ENCODE peak calls at places on chromosomes 16 and 17, in ten cellular contexts. R is tibial artery, O is epithelial cell of prostate, M is GM13976, H is heart right ventricle, V is GM20000, Z is NCI-H1092, L is upper lobe of left lung, Q is heart left ventricle, Y is GM23248. T is an unnamed sample.
A peak's percentile ranks its signal among the peaks of the same experiment; 100 is the strongest.

GRCh38 chr17:73042809-73043685 is 49.4 kb downstream of the SLC39A11 start:
- DNase-seq in R (no peak), Z (no peak), L (no peak), O (no peak), V (no peak), Y (peak; percentile 65), Q (no peak), M (no peak), H (peak; percentile 18), T (peak; percentile 47)

GRCh38 chr16:578870-579405 is 9.2 kb downstream of the PIGQ start:
- DNase-seq in O (no peak), V (peak; percentile 84), R (peak; percentile 78), H (peak; percentile 57), M (peak; percentile 84), Z (no peak), L (peak; percentile 93), Y (peak; percentile 78), Q (peak; percentile 64), T (no peak)

GRCh38 chr17:59377410-59377809 is 46.0 kb downstream of the YPEL2 start:
- DNase-seq in Q (no peak), L (no peak), M (no peak), R (peak; percentile 81), O (no peak), H (no peak), Y (peak; percentile 55), V (no peak), Z (peak; percentile 84), T (no peak)

GRCh38 chr17:75604034-75604695 is 16.6 kb downstream of the MYO15B start:
- DNase-seq in V (no peak), H (no peak), Q (no peak), Y (peak; percentile 70), O (no peak), L (no peak), Z (no peak), R (no peak), M (no peak), T (no peak)

GRCh38 chr16:85898521-85899442 is at the start of gene IRF8:
- DNase-seq in Z (no peak), L (peak; percentile 96), R (peak; percentile 77), M (peak; percentile 94), H (peak; percentile 73), O (no peak), Q (peak; percentile 80), V (peak; percentile 94), Y (peak; percentile 25), T (no peak)

GRCh38 chr17:29620271-29620670 is 2.4 kb downstream of the CORO6 start:
- DNase-seq in Z (no peak), Y (peak; percentile 48), O (no peak), M (no peak), R (peak; percentile 62), H (no peak), V (no peak), L (no peak), Q (no peak), T (no peak)

GRCh38 chr16:31168848-31169247 is 11.1 kb upstream of the FUS start:
- DNase-seq in O (no peak), Q (no peak), Y (no peak), V (no peak), H (no peak), R (no peak), L (no peak), M (no peak), Z (no peak), T (no peak)

GRCh38 chr16:27199747-27200146 is 3.6 kb upstream of the KDM8 start:
- DNase-seq in V (peak; percentile 71), O (no peak), H (no peak), M (no peak), Y (no peak), Z (no peak), Q (no peak), L (no peak), R (no peak), T (no peak)

GRCh38 chr17:2952174-2952845 is 111.1 kb downstream of the OR1D5 start:
- DNase-seq in Q (no peak), H (no peak), Z (no peak), L (no peak), O (no peak), R (no peak), M (no peak), Y (no peak), V (no peak), T (no peak)

GRCh38 chr17:50689956-50690886 is 17.5 kb downstream of the ANKRD40 start:
- DNase-seq in O (no peak), L (peak; percentile 67), Q (no peak), Z (no peak), H (no peak), Y (no peak), V (no peak), M (peak; percentile 25), R (peak; percentile 52), T (no peak)

GRCh38 chr16:12467418-12468210 is 336.1 kb downstream of the CPPED1 start:
- DNase-seq in Z (no peak), R (no peak), L (no peak), M (no peak), O (no peak), H (no peak), V (no peak), Q (no peak), Y (no peak), T (no peak)

GRCh38 chr16:67164599-67165061 is at the start of gene HSF4:
- DNase-seq in L (peak; percentile 94), Y (peak; percentile 78), Q (peak; percentile 71), O (no peak), V (peak; percentile 65), Z (no peak), R (peak; percentile 85), M (no peak), H (no peak), T (no peak)

GRCh38 chr17:43338886-43339516 is 59.8 kb upstream of the ARL4D start:
- DNase-seq in H (peak; percentile 70), Y (peak; percentile 68), Z (peak; percentile 45), O (no peak), L (no peak), Q (peak; percentile 71), M (no peak), V (no peak), R (peak; percentile 84), T (no peak)

GRCh38 chr16:6643083-6643686 is 689.5 kb upstream of the RBFOX1 start:
- DNase-seq in L (no peak), Y (peak; percentile 57), R (no peak), V (no peak), Q (no peak), H (peak; percentile 27), Z (peak; percentile 3), O (no peak), M (peak; percentile 34), T (peak; percentile 16)

GRCh38 chr17:44121997-44122824 is 1.2 kb downstream of the HDAC5 start:
- DNase-seq in Z (no peak), V (no peak), L (no peak), M (no peak), R (no peak), Q (no peak), Y (no peak), H (no peak), O (no peak), T (no peak)

GRCh38 chr16:65867276-65867990 is 499.1 kb upstream of the CDH5 start:
- DNase-seq in L (no peak), Q (no peak), R (no peak), Y (no peak), Z (no peak), M (no peak), H (no peak), O (no peak), V (no peak), T (no peak)

GRCh38 chr17:13784466-13784865 is 182.7 kb upstream of the HS3ST3A1 start:
- DNase-seq in R (no peak), Y (no peak), L (no peak), H (no peak), Z (no peak), V (no peak), O (no peak), Q (no peak), M (no peak), T (no peak)

GRCh38 chr16:67699265-67699664 is 19.9 kb downstream of the GFOD2 start:
- DNase-seq in L (no peak), R (no peak), Z (no peak), Q (no peak), Y (no peak), O (no peak), V (no peak), M (no peak), H (no peak), T (no peak)

GRCh38 chr16:82452002-82452741 is 174.6 kb upstream of the CDH13 start:
- DNase-seq in M (no peak), H (no peak), Q (no peak), R (no peak), Z (no peak), Y (no peak), O (no peak), V (no peak), L (no peak), T (no peak)

GRCh38 chr17:39663688-39664580 is 1.2 kb upstream of the TCAP start:
- DNase-seq in H (no peak), M (no peak), O (no peak), Q (peak; percentile 46), V (no peak), Z (no peak), Y (peak; percentile 48), L (peak; percentile 84), R (peak; percentile 70), T (no peak)

GRCh38 chr16:56305956-56306565 is 114.8 kb downstream of the GNAO1 start:
- DNase-seq in H (no peak), Y (no peak), O (no peak), R (no peak), V (no peak), L (no peak), M (no peak), Z (no peak), Q (no peak), T (no peak)

GRCh38 chr17:45431531-45432404 is 902 bp downstream of the ARHGAP27 start:
- DNase-seq in V (peak; percentile 97), H (peak; percentile 46), O (peak; percentile 57), L (peak; percentile 96), Y (peak; percentile 74), Q (peak; percentile 59), R (no peak), Z (peak; percentile 17), M (peak; percentile 94), T (no peak)

GRCh38 chr17:48374650-48375230 is 55.3 kb downstream of the SKAP1 start:
- DNase-seq in R (no peak), Y (peak; percentile 5), O (no peak), Z (peak; percentile 31), H (no peak), L (no peak), M (peak; percentile 23), Q (no peak), V (peak; percentile 28), T (no peak)